ENCODE peak calls at places on chromosomes 6 and 20, in ten cellular contexts. K, B, P, R, S, V, N, C, J and A are unnamed samples.

GRCh38 chr6:157757430-157758403 is 65.3 kb upstream of the SNX9 start:
- DNase-seq in K (no peak), P (no peak), N (no peak), S (no peak), V (no peak), J (no peak), R (no peak), C (no peak), B (no peak), A (no peak)

GRCh38 chr6:117907600-117908245 is 659 bp downstream of the SLC35F1 start:
- DNase-seq in B (peak; percentile 36), S (no peak), C (no peak), P (no peak), V (no peak), K (peak; percentile 6), N (no peak), J (no peak), R (peak; percentile 48), A (peak; percentile 65)

GRCh38 chr20:8267009-8267408 is 134.9 kb downstream of the PLCB1 start:
- DNase-seq in C (no peak), K (no peak), R (no peak), V (no peak), B (no peak), P (no peak), S (no peak), J (no peak), N (no peak), A (no peak)

GRCh38 chr6:23280445-23280844 is 711.1 kb downstream of the HDGFL1 start:
- DNase-seq in S (no peak), R (no peak), N (no peak), P (no peak), B (no peak), K (no peak), C (no peak), V (no peak), J (no peak), A (no peak)

GRCh38 chr20:44113642-44113945 is 73.4 kb downstream of the JPH2 start:
- DNase-seq in C (no peak), N (no peak), R (no peak), J (no peak), V (no peak), B (no peak), K (no peak), P (no peak), S (no peak), A (no peak)

GRCh38 chr20:24694727-24695528 is 225.5 kb downstream of the SYNDIG1 start:
- DNase-seq in R (no peak), B (no peak), P (no peak), J (no peak), S (peak; percentile 8), C (no peak), V (peak; percentile 18), K (no peak), N (no peak), A (peak; percentile 54)

GRCh38 chr6:139857143-139857542 is 482.7 kb upstream of the CITED2 start:
- DNase-seq in P (no peak), J (no peak), K (no peak), V (no peak), B (no peak), S (no peak), R (no peak), N (no peak), C (no peak), A (no peak)

GRCh38 chr6:28720357-28721231 is 194.9 kb downstream of the GPX5 start:
- DNase-seq in P (no peak), K (no peak), J (no peak), N (no peak), B (no peak), V (no peak), R (no peak), C (no peak), S (no peak), A (no peak)

GRCh38 chr20:5216663-5217062 is 89.9 kb downstream of the CDS2 start:
- DNase-seq in B (no peak), R (no peak), P (no peak), N (peak; percentile 64), V (no peak), S (no peak), K (no peak), C (no peak), J (no peak), A (no peak)

GRCh38 chr20:43843096-43843964 is 71.3 kb upstream of the TOX2 start:
- DNase-seq in N (no peak), C (no peak), J (peak; percentile 97), R (no peak), P (no peak), K (peak; percentile 88), S (no peak), V (peak; percentile 96), B (no peak), A (no peak)

GRCh38 chr20:34637245-34638185 is 39.4 kb downstream of the PIGU start:
- DNase-seq in R (no peak), N (no peak), J (peak; percentile 80), B (no peak), V (peak; percentile 39), S (no peak), P (no peak), C (no peak), K (peak; percentile 23), A (no peak)

GRCh38 chr6:109237082-109237985 is 142.0 kb downstream of the CEP57L1 start:
- DNase-seq in S (no peak), K (no peak), B (no peak), N (no peak), J (no peak), V (peak; percentile 31), R (no peak), P (no peak), C (no peak), A (no peak)

GRCh38 chr6:135358251-135358821 is 139.2 kb downstream of the AHI1 start:
- DNase-seq in N (no peak), P (no peak), S (no peak), R (no peak), B (no peak), K (peak; percentile 96), J (peak; percentile 97), V (peak; percentile 68), C (no peak), A (no peak)

GRCh38 chr6:36319834-36320233 is 16.9 kb downstream of the BNIP5 start:
- DNase-seq in K (no peak), J (no peak), C (no peak), P (no peak), B (no peak), R (no peak), N (no peak), S (no peak), V (no peak), A (no peak)
- H3K9me3 ChIP-seq in K (no peaks in the 10 kb centered on the region), J (no peaks in the 10 kb centered on the region), C (no peaks in the 10 kb centered on the region), P (no peaks in the 10 kb centered on the region), B (no peaks in the 10 kb centered on the region), R (no peaks in the 10 kb centered on the region), N (no peaks in the 10 kb centered on the region), S (no peaks in the 10 kb centered on the region), V (no peaks in the 10 kb centered on the region), A (no peaks in the 10 kb centered on the region)

DNA sequence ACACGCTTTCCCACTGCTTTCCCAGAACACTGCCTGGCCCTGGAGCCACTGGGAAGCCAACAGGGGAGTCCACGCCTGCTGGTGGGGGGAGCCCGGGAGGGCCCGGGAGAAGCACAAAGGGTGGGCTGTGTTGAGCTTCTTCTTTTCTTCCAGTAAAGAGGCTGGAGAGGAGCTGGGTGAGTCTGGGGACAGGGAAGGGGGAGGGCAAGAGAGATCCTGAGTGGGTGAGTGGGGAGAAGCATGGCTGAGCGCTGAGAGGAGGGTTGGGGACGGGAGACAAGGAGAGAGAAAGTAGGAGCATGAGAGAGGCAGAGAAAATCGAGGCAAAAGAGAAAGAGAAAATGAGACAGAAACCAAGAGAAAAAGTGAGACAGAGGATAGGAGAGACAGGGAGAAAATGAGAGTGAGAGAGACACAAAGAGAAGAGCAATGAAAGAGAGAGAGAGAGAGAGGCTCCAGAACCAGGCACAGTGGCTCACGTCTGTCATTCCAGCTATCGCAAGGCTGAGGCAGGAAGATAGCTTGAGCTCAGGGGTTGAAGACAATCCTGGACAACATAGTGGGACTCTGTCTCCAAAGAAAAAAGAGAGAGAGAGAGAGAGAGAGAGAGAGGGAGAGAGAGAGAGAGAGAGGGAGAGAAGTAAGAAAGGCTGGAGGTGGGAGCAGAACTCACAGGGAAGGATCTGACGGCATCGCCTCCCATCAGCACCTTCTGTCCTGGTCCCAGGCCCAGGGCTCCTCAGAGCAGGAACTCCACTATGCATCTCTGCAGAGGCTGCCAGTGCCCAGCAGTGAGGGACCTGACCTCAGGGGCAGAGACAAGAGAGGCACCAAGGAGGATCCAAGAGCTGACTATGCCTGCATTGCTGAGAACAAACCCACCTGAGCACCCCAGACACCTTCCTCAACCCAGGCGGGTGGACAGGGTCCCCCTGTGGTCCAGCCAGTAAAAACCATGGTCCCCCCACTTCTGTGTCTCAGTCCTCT is 2.0 kb downstream of the LST1 start:
- DNase-seq in P (no peak), K (no peak), B (no peak), V (no peak), J (no peak), N (no peak), R (no peak), C (no peak), S (no peak), A (no peak)
- H3K4me1 ChIP-seq in P (no peaks in the 10 kb centered on the region), K (no peaks in the 10 kb centered on the region), B (peaks cover 23% of the 10 kb centered on the region), V (no peaks in the 10 kb centered on the region), J (no peaks in the 10 kb centered on the region), N (no peaks in the 10 kb centered on the region), R (peaks cover 2% of the 10 kb centered on the region), C (peaks cover 77% of the 10 kb centered on the region), S (peaks cover 89% of the 10 kb centered on the region), A (peaks cover 10% of the 10 kb centered on the region)

GRCh38 chr6:79250107-79250514 is 15.6 kb upstream of the HMGN3 start:
- DNase-seq in N (no peak), K (no peak), R (no peak), P (no peak), J (no peak), V (no peak), C (no peak), B (no peak), S (no peak), A (no peak)
- H3K9me3 ChIP-seq in N (no peaks in the 10 kb centered on the region), K (no peaks in the 10 kb centered on the region), R (no peaks in the 10 kb centered on the region), P (no peaks in the 10 kb centered on the region), J (no peaks in the 10 kb centered on the region), V (no peaks in the 10 kb centered on the region), C (no peaks in the 10 kb centered on the region), B (no peaks in the 10 kb centered on the region), S (no peaks in the 10 kb centered on the region), A (no peaks in the 10 kb centered on the region)

DNA sequence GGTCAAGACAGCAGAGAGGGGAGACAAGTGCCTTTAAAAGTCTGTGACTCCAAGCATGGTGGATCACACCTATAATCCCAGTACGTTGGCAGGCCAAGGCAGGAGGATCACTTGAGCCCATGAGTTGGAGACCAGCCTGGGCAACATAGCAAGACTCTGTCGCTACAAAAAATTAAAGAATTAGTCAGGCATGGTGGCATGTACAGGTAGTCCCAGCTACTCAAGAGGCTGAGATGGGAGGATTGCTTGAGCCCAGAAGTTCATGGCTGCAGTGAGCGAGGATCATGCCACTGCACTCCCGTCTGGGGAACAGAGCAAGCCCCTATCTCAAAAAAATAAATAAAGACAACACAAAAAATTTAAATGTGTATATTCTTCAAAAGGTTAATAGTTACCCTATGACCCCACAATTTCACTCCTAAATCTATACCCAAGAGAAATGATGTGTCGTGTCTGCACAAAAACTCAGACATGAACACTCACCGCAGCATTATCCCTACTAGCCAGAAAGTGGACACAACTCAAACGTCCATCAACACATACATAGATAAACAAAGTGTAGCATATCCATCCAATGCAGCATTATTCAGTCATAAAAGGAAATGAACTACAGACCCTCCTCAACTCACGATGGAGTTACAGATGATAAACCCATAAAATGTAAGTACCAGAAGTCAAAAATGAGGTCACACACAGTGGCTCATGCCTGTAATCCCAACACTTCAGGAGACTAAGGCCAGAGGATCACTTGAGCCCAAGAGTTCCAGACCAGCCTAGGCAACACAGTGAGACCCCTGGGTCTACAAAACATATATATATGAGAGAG is 23.9 kb downstream of the ZMYND8 start:
- DNase-seq in R (no peak), P (no peak), J (no peak), S (no peak), V (no peak), K (no peak), C (no peak), B (no peak), N (no peak), A (no peak)
- H3K4me1 ChIP-seq in R (peaks cover 16% of the 10 kb centered on the region), P (peaks cover 89% of the 10 kb centered on the region), J (peaks cover 19% of the 10 kb centered on the region), S (peaks cover 36% of the 10 kb centered on the region), V (peaks cover 55% of the 10 kb centered on the region), K (peaks cover 33% of the 10 kb centered on the region), C (peaks cover 33% of the 10 kb centered on the region), B (peaks cover 68% of the 10 kb centered on the region), N (no peaks in the 10 kb centered on the region), A (peaks cover 48% of the 10 kb centered on the region)